ENCODE peak calls at places on chromosomes 3 and 15, in six cellular contexts. H, N, B, P, K and D are unnamed samples.

GRCh38 chr3:85570819-85571218 is 612.0 kb downstream of the CADM2 start:
- DNase-seq in H (no peak), N (no peak), B (no peak), P (no peak), K (no peak), D (no peak)

GRCh38 chr3:168338176-168338575 is 242.5 kb upstream of the GOLIM4 start:
- DNase-seq in H (no peak), N (no peak), B (no peak), P (no peak), K (no peak), D (no peak)

GRCh38 chr3:106617276-106617675 is 748.5 kb upstream of the CBLB start:
- DNase-seq in H (no peak), N (no peak), B (no peak), P (no peak), K (no peak), D (no peak)

GRCh38 chr15:56019060-56019793 is 25.8 kb upstream of the NEDD4 start:
- DNase-seq in H (no peak), N (no peak), B (no peak), P (no peak), K (no peak), D (no peak)

GRCh38 chr3:111763968-111764367 is 95.1 kb upstream of the PHLDB2 start:
- DNase-seq in H (no peak), N (no peak), B (no peak), P (no peak), K (no peak), D (no peak)

GRCh38 chr3:51637941-51638471 is 33.0 kb upstream of the TEX264 start:
- DNase-seq in H (peak), N (no peak), B (peak), P (no peak), K (no peak), D (no peak)

GRCh38 chr3:2883292-2883691 is 226.9 kb downstream of the IL5RA start:
- DNase-seq in H (no peak), N (no peak), B (no peak), P (no peak), K (no peak), D (no peak)

GRCh38 chr3:28050120-28050519 is 191.3 kb upstream of the CMC1 start:
- DNase-seq in H (no peak), N (no peak), B (no peak), P (no peak), K (no peak), D (no peak)

GRCh38 chr15:100721758-100722550 is 119.6 kb downstream of the ASB7 start:
- DNase-seq in H (no peak), N (peak), B (peak), P (no peak), K (no peak), D (no peak)